ENCODE peak calls at places on chromosomes 2 and 18, in nine cellular contexts. K, B, D, R, O, X, C, A and T are unnamed samples.
A peak's percentile ranks its signal among the peaks of the same experiment; 100 is the strongest.

GRCh38 chr2:176130917-176131616 is 1.6 kb downstream of the HOXD8 start:
- DNase-seq in K (no peak), B (no peak), D (no peak), R (no peak), O (no peak), X (no peak), C (peak; percentile 50), A (no peak), T (no peak)

GRCh38 chr2:219207884-219208740 is 1.5 kb downstream of the ZFAND2B start:
- DNase-seq in K (no peak), B (no peak), D (no peak), R (peak; percentile 22), O (no peak), X (no peak), C (peak; percentile 18), A (peak; percentile 21), T (no peak)

GRCh38 chr2:157596992-157597681 is 31.5 kb downstream of the ACVR1C start:
- DNase-seq in K (peak; percentile 64), B (peak; percentile 29), D (no peak), R (peak; percentile 80), O (peak; percentile 50), X (peak; percentile 43), C (peak; percentile 4), A (no peak), T (peak; percentile 16)

GRCh38 chr2:152132321-152132720 is 33.5 kb upstream of the CACNB4 start:
- DNase-seq in K (no peak), B (no peak), D (no peak), R (no peak), O (no peak), X (no peak), C (no peak), A (no peak), T (no peak)

GRCh38 chr2:102460467-102460866 is 12.6 kb upstream of the SLC9A4 start:
- DNase-seq in K (no peak), B (no peak), D (no peak), R (no peak), O (no peak), X (no peak), C (no peak), A (peak; percentile 10), T (no peak)

GRCh38 chr2:30177861-30178465 is 31.2 kb downstream of the YPEL5 start:
- DNase-seq in K (no peak), B (no peak), D (no peak), R (no peak), O (no peak), X (peak; percentile 8), C (no peak), A (no peak), T (no peak)

GRCh38 chr2:194087569-194087968 is 1569.5 kb upstream of the SLC39A10 start:
- DNase-seq in K (no peak), B (no peak), D (no peak), R (no peak), O (no peak), X (no peak), C (no peak), A (peak; percentile 54), T (no peak)

GRCh38 chr2:100407108-100407507 is 10.4 kb downstream of the CHST10 start:
- DNase-seq in K (no peak), B (no peak), D (no peak), R (no peak), O (no peak), X (no peak), C (no peak), A (no peak), T (no peak)

GRCh38 chr2:102027036-102027702 is 35.4 kb downstream of the IL1R2 start:
- DNase-seq in K (no peak), B (no peak), D (no peak), R (no peak), O (no peak), X (no peak), C (peak; percentile 31), A (no peak), T (no peak)

GRCh38 chr2:192146069-192147006 is 48.4 kb downstream of the TMEFF2 start:
- DNase-seq in K (no peak), B (no peak), D (no peak), R (no peak), O (no peak), X (no peak), C (peak; percentile 55), A (peak; percentile 65), T (no peak)

GRCh38 chr18:63762518-63762917 is 12.7 kb upstream of the SERPINB7 start:
- DNase-seq in K (no peak), B (no peak), D (no peak), R (no peak), O (no peak), X (no peak), C (no peak), A (peak; percentile 64), T (no peak)

GRCh38 chr2:167832840-167833239 is 414.6 kb downstream of the STK39 start:
- DNase-seq in K (no peak), B (no peak), D (no peak), R (no peak), O (no peak), X (no peak), C (no peak), A (no peak), T (no peak)

DNA sequence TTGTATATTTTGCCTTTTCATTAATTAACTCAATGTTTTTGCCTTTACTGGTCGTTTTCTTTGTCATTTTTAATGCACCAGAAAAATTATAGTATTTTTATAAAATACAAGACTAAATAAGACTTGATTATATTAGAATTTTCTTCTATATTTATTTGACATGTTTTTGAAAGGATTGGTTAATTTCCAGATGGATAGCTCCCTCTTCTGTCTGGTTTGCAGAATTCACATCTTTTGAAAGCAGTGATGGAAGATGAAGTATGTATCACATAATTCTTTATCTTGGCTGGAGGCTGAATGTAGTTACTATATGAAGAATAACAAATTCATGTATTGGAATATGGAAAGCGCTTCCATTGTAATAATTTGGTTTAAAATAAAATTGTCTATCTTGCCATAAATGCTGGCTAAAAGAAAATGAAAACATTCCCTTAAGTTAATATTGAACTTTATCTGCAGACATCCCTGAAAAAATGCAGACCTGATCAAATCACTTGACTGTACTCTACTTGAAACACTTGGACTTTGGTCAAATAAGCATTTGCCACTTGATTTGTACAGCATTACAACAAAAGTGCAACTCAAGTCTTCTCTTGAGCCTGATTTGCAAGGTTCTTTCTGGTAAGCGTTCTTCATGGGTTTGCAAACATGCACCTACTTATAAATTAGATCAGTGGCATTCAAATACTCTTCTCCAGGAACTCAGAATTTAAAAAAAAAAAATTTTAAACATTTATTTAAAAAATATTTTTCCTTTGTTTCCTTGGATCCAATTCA is 86.4 kb upstream of the EFEMP1 start:
- DNase-seq in K (no peak), B (no peak), D (no peak), R (no peak), O (no peak), X (no peak), C (peak; percentile 81), A (peak; percentile 60), T (no peak)
- TF ChIP-seq CTCF in K (peak; percentile 55), B (peak; percentile 65), D (no peak), R (peak; percentile 83), O (peak; percentile 41), X (no peak), C (peak; percentile 37), A (peak; percentile 68), T (peak; percentile 74)

DNA sequence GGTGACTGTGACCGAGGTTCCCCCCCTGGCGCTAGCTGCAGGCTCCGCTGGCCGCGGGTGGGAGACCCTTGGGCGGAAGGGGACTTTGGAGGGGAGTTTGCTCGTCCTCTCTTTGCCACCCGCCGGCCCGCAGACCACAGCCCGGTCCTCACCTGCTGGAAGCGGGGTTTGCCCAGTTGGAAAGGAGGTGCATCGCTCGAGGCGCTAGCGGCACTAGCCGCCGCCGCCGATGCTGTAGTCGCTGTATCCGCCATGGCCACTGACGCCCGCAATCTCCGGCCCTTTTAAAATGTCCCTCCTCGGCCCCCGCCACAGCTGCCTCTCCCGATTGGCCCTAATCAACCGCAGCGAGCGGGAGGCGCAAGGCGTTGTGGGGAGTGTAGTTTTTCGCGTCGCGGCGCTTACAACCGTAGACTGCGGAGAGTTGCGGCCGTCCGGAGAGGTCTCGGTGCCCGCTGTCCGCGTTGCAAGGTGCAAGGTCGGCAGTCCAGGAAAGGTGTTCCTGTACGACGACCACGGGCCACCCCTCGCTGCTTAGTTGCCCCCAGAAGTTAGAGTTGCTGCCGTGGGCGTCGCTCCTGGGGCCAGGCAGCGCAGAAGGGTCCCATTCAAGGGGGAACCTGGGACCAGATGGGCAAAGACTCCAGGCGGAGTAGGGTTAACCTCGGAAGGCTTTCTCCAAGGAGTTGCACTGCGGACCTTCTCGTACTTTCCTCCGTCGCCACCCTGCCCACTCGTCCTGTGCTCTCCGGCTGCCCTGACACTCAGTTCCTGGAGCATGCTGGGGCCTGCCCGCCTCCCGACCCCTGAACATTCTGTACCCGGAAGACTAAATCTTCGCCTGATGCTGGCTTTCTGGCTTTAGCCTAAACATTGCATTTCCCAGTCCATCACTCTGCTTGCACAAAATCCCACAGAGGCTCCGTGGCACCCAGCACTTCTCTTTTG is at the start of gene SFXN5:
- DNase-seq in K (peak; percentile 94), B (peak; percentile 96), D (peak; percentile 96), R (peak; percentile 94), O (peak; percentile 88), X (peak; percentile 95), C (peak; percentile 94), A (peak; percentile 92), T (peak; percentile 84)
- TF ChIP-seq CTCF in K (peak; percentile 20), B (peak; percentile 35), D (peak; percentile 12), R (no peak), O (no peak), X (no peak), C (no peak), A (no peak), T (peak; percentile 27)

GRCh38 chr2:119921825-119922224 is 91.1 kb upstream of the EPB41L5 start:
- DNase-seq in K (no peak), B (no peak), D (no peak), R (no peak), O (no peak), X (no peak), C (no peak), A (no peak), T (no peak)
- TF ChIP-seq CTCF in K (no peak), B (no peak), D (no peak), R (no peak), O (no peak), X (no peak), C (no peak), A (no peak), T (no peak)

GRCh38 chr2:239979243-239980023 is 45.7 kb downstream of the NDUFA10 start:
- DNase-seq in K (no peak), B (no peak), D (no peak), R (peak; percentile 88), O (no peak), X (no peak), C (peak; percentile 23), A (no peak), T (peak; percentile 54)
- TF ChIP-seq CTCF in K (no peak), B (peak; percentile 22), D (no peak), R (peak; percentile 70), O (no peak), X (no peak), C (peak; percentile 26), A (no peak), T (peak; percentile 60)

GRCh38 chr2:229133155-229133772 is 137.8 kb downstream of the PID1 start:
- DNase-seq in K (peak; percentile 26), B (no peak), D (no peak), R (no peak), O (no peak), X (no peak), C (no peak), A (peak; percentile 76), T (no peak)
- TF ChIP-seq CTCF in K (peak; percentile 46), B (peak; percentile 55), D (peak; percentile 17), R (peak; percentile 70), O (no peak), X (no peak), C (no peak), A (peak; percentile 57), T (peak; percentile 72)